ENCODE peak calls at places on chromosomes 16 and 17, in four cellular contexts. L is HEK293T; A is stimulated activated CD8-positive, alpha-beta memory T cell treated with anti-CD3 and anti-CD28 coated beads, Interleukin-7, amount 100 ng/mL, for 1 hour; I is heart right ventricle. N is an unnamed sample.

GRCh38 chr17:27533874-27534815 is 77.9 kb downstream of the KSR1 start:
- DNase-seq in L (no peak), A (no peak), I (no peak), N (no peak)

GRCh38 chr17:20925091-20925490 is 117.7 kb downstream of the USP22 start:
- DNase-seq in L (no peak), A (no peak), I (no peak), N (no peak)

GRCh38 chr16:20887207-20887606 is 13.0 kb downstream of the DCUN1D3 start:
- DNase-seq in L (no peak), A (no peak), I (no peak), N (no peak)

GRCh38 chr17:142102-142661 is 4.8 kb downstream of the SCGB1C2 start:
- DNase-seq in L (peak), A (no peak), I (peak), N (peak)

GRCh38 chr16:69860233-69861231 is 90.6 kb upstream of the CLEC18A start:
- DNase-seq in L (no peak), A (no peak), I (no peak), N (no peak)

GRCh38 chr17:81063488-81064093 is 28.6 kb downstream of the BAIAP2 start:
- DNase-seq in L (no peak), A (no peak), I (no peak), N (no peak)

GRCh38 chr16:66299349-66299748 is 67.1 kb upstream of the CDH5 start:
- DNase-seq in L (no peak), A (no peak), I (no peak), N (no peak)

GRCh38 chr17:80264048-80264792 is 3.6 kb downstream of the RNF213 start:
- DNase-seq in L (no peak), A (no peak), I (no peak), N (no peak)

GRCh38 chr16:26012376-26012775 is 320.6 kb downstream of the HS3ST4 start:
- DNase-seq in L (no peak), A (no peak), I (no peak), N (no peak)

GRCh38 chr17:49229805-49230600 is 584 bp downstream of the PHOSPHO1 start:
- DNase-seq in L (no peak), A (no peak), I (no peak), N (no peak)

GRCh38 chr17:81423698-81424071 is 28.4 kb downstream of the BAHCC1 start:
- DNase-seq in L (no peak), A (no peak), I (no peak), N (no peak)

GRCh38 chr16:54193013-54193655 is 93.5 kb downstream of the IRX3 start:
- DNase-seq in L (no peak), A (no peak), I (no peak), N (no peak)

GRCh38 chr16:2388139-2388874 is 40.9 kb upstream of the CCNF start:
- DNase-seq in L (no peak), A (no peak), I (no peak), N (no peak)

GRCh38 chr16:88767546-88767945 is 17.5 kb downstream of the PIEZO1 start:
- DNase-seq in L (no peak), A (no peak), I (no peak), N (no peak)

GRCh38 chr16:27819356-27819755 is 244.2 kb downstream of the GSG1L start:
- DNase-seq in L (no peak), A (no peak), I (no peak), N (no peak)

GRCh38 chr17:27457731-27458523 is 1.7 kb downstream of the KSR1 start:
- DNase-seq in L (peak), A (no peak), I (no peak), N (no peak)

GRCh38 chr17:68033636-68034451 is 1.7 kb upstream of the KPNA2 start:
- DNase-seq in L (peak), A (no peak), I (peak), N (peak)

GRCh38 chr17:9817086-9817485 is 4.8 kb downstream of the GSG1L2 start:
- DNase-seq in L (peak), A (no peak), I (no peak), N (peak)

GRCh38 chr16:9072806-9073341 is 18.6 kb upstream of the HAPSTR1 start:
- DNase-seq in L (no peak), A (no peak), I (no peak), N (no peak)

GRCh38 chr16:86410076-86410475 is 100.3 kb upstream of the FOXF1 start:
- DNase-seq in L (no peak), A (no peak), I (no peak), N (no peak)

GRCh38 chr17:57585341-57586098 is 159.6 kb downstream of the CCDC182 start:
- DNase-seq in L (no peak), A (no peak), I (no peak), N (no peak)

GRCh38 chr17:7750321-7750821 is 32.8 kb downstream of the DNAH2 start:
- DNase-seq in L (no peak), A (no peak), I (no peak), N (no peak)

GRCh38 chr17:36703860-36704266 is 102.5 kb downstream of the MRM1 start:
- DNase-seq in L (peak), A (no peak), I (peak), N (peak)

GRCh38 chr17:44209786-44210341 is 9.6 kb downstream of the UBTF start:
- DNase-seq in L (no peak), A (no peak), I (no peak), N (no peak)

GRCh38 chr17:14886200-14886739 is 378.9 kb downstream of the PMP22 start:
- DNase-seq in L (peak), A (no peak), I (no peak), N (no peak)

GRCh38 chr16:80366023-80366422 is 174.8 kb upstream of the DYNLRB2 start:
- DNase-seq in L (no peak), A (no peak), I (no peak), N (no peak)

GRCh38 chr16:7513429-7513828 is 180.8 kb downstream of the RBFOX1 start:
- DNase-seq in L (peak), A (no peak), I (no peak), N (no peak)

GRCh38 chr17:19569785-19570496 is 36.3 kb downstream of the SLC47A1 start:
- DNase-seq in L (no peak), A (no peak), I (no peak), N (no peak)

GRCh38 chr17:42459256-42459982 is 741 bp downstream of the ATP6V0A1 start:
- DNase-seq in L (peak), A (no peak), I (peak), N (peak)

GRCh38 chr16:50469121-50469743 is 79.0 kb upstream of the NKD1 start:
- DNase-seq in L (no peak), A (no peak), I (no peak), N (no peak)